ENCODE peak calls at places on chromosomes 1 and 21, in nine cellular contexts. D is uterus, B is IMR-90, O is endothelial cell of umbilical vein, H is H1, W is body of pancreas, E is stomach, V is HCT116, J is right lobe of liver. F is an unnamed sample.

GRCh38 chr21:38879912-38880577 is 74.3 kb downstream of the ETS2 start:
- DNase-seq in J (no peak), V (no peak), E (no peak), B (no peak), H (no peak), O (no peak), D (no peak), W (no peak), F (no peak)

GRCh38 chr1:230271396-230272035 is 154.6 kb downstream of the PGBD5 start:
- DNase-seq in J (no peak), D (no peak), B (no peak), W (no peak), O (no peak), V (no peak), H (no peak), E (no peak), F (peak)

GRCh38 chr21:28142692-28143091 is 850.0 kb downstream of the LTN1 start:
- DNase-seq in V (no peak), W (peak), H (no peak), D (no peak), O (peak), B (peak), J (no peak), E (no peak), F (no peak)

GRCh38 chr1:217881131-217881543 is 250.0 kb downstream of the SPATA17 start:
- DNase-seq in W (no peak), D (no peak), O (no peak), B (no peak), J (no peak), E (no peak), H (no peak), V (no peak), F (no peak)

GRCh38 chr1:95699274-95699953 is 465.4 kb downstream of the RWDD3 start:
- DNase-seq in E (no peak), B (no peak), H (no peak), V (no peak), D (no peak), O (no peak), J (no peak), W (no peak), F (no peak)

GRCh38 chr1:43952731-43953350 is 6.1 kb downstream of the IPO13 start:
- DNase-seq in V (no peak), E (no peak), O (no peak), B (no peak), W (peak), H (no peak), D (no peak), J (no peak), F (no peak)

GRCh38 chr1:11847667-11848445 is at the start of gene NPPA:
- DNase-seq in O (no peak), B (peak), V (no peak), H (no peak), D (no peak), J (no peak), W (no peak), E (no peak), F (no peak)

GRCh38 chr1:204650911-204651570 is 34.5 kb downstream of the LRRN2 start:
- DNase-seq in O (no peak), D (no peak), V (no peak), H (no peak), W (no peak), E (no peak), J (no peak), B (no peak), F (no peak)

GRCh38 chr1:241847540-241847795 is 536 bp upstream of the EXO1 start:
- DNase-seq in W (no peak), H (no peak), V (no peak), D (no peak), B (no peak), O (no peak), J (no peak), E (no peak), F (no peak)

GRCh38 chr1:31295874-31296485 is 608 bp downstream of the SNRNP40 start:
- DNase-seq in W (no peak), D (no peak), O (no peak), H (no peak), V (no peak), B (no peak), E (no peak), J (no peak), F (no peak)

GRCh38 chr1:212718499-212718898 is 18.9 kb upstream of the BATF3 start:
- DNase-seq in E (no peak), D (no peak), J (no peak), O (peak), B (peak), V (no peak), W (no peak), H (no peak), F (no peak)

GRCh38 chr1:2413495-2414296 is 1.3 kb upstream of the PEX10 start:
- DNase-seq in E (no peak), H (no peak), V (no peak), D (peak), J (no peak), B (no peak), O (no peak), W (no peak), F (peak)

GRCh38 chr1:24108334-24109165 is 3.4 kb downstream of the MYOM3 start:
- DNase-seq in W (no peak), J (no peak), H (no peak), D (no peak), V (peak), O (peak), E (no peak), B (peak), F (peak)

GRCh38 chr1:89780721-89781120 is 40.1 kb upstream of the LRRC8D start:
- DNase-seq in J (no peak), B (peak), O (peak), V (peak), W (no peak), E (no peak), H (no peak), D (no peak), F (no peak)

GRCh38 chr1:181310560-181310959 is 172.8 kb upstream of the CACNA1E start:
- DNase-seq in E (no peak), V (peak), J (no peak), W (no peak), O (no peak), D (no peak), B (no peak), H (no peak), F (no peak)

GRCh38 chr1:115807723-115808122 is 33.2 kb downstream of the NHLH2 start:
- DNase-seq in E (peak), J (no peak), O (peak), H (no peak), W (peak), V (peak), B (peak), D (no peak), F (peak)

GRCh38 chr1:145707183-145707867 is at the start of gene PDZK1:
- DNase-seq in H (no peak), W (peak), J (peak), V (no peak), B (no peak), O (no peak), D (no peak), E (no peak), F (no peak)

GRCh38 chr1:149846600-149847466 is 52.5 kb upstream of the BOLA1 start:
- DNase-seq in V (no peak), E (no peak), B (no peak), J (no peak), D (no peak), O (no peak), W (no peak), H (no peak), F (no peak)
- TF ChIP-seq POLR2A in V (no peak), E (no peak), B (no peak), J (no peak), D (no peak), O (no peak), W (no peak), H (no peak), F (no peak)

GRCh38 chr1:198253668-198254067 is 96.9 kb downstream of the NEK7 start:
- DNase-seq in J (peak), E (no peak), B (peak), D (no peak), O (peak), V (no peak), H (no peak), W (no peak), F (no peak)
- H3K4me3 ChIP-seq in J (no peak), E (no peak), B (no peak), D (no peak), O (no peak), V (no peak), H (no peak), W (no peak), F (no peak)

GRCh38 chr1:26177182-26177684 is at the start of gene CNKSR1:
- DNase-seq in O (no peak), E (peak), H (peak), B (no peak), D (no peak), V (peak), J (no peak), W (peak), F (peak)
- TF ChIP-seq POLR2A in O (no peak), E (no peak), H (no peak), B (no peak), D (no peak), V (peak), J (no peak), W (peak), F (peak)

GRCh38 chr1:15804060-15804459 is 3.4 kb downstream of the UQCRHL start:
- DNase-seq in O (no peak), J (no peak), D (no peak), H (no peak), E (no peak), W (no peak), V (no peak), B (no peak), F (no peak)

GRCh38 chr1:15803380-15803779 is 4.1 kb downstream of the UQCRHL start:
- DNase-seq in J (no peak), V (peak), B (peak), D (no peak), W (no peak), H (no peak), E (no peak), O (peak), F (no peak)

GRCh38 chr1:15807121-15807520 is 328 bp downstream of the UQCRHL start:
- DNase-seq in W (no peak), H (no peak), E (no peak), V (no peak), O (no peak), J (no peak), B (no peak), D (no peak), F (no peak)

GRCh38 chr1:15810073-15810472 is 2.6 kb upstream of the UQCRHL start:
- DNase-seq in E (no peak), D (no peak), V (no peak), J (no peak), B (no peak), O (no peak), H (no peak), W (no peak), F (no peak)

DNA sequence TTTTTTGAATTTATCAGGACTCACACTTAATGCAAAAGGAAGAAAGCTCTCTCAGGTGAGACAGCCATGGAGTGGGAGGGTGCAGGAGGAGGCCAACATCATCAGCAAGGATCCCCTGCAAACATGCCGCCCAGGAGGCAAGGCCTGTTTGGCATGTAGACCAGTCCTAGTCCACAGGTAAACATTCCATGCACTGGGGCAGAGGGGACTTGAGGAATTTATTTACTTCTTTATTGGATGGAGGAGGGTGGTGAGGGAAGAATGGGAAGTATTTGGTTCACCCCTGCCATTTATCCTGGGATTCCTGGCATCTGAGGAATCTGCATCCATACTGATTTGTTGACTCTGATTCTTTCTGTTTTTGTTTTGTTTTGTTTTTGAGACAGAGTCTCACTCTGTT is 1.5 kb upstream of the UQCRHL start:
- DNase-seq in H (no peak), O (no peak), D (no peak), V (no peak), E (no peak), J (no peak), B (no peak), W (no peak), F (no peak)
- H3K4me3 ChIP-seq in H (no peak), O (no peak), D (no peak), V (no peak), E (no peak), J (no peak), B (no peak), W (no peak), F (no peak)

DNA sequence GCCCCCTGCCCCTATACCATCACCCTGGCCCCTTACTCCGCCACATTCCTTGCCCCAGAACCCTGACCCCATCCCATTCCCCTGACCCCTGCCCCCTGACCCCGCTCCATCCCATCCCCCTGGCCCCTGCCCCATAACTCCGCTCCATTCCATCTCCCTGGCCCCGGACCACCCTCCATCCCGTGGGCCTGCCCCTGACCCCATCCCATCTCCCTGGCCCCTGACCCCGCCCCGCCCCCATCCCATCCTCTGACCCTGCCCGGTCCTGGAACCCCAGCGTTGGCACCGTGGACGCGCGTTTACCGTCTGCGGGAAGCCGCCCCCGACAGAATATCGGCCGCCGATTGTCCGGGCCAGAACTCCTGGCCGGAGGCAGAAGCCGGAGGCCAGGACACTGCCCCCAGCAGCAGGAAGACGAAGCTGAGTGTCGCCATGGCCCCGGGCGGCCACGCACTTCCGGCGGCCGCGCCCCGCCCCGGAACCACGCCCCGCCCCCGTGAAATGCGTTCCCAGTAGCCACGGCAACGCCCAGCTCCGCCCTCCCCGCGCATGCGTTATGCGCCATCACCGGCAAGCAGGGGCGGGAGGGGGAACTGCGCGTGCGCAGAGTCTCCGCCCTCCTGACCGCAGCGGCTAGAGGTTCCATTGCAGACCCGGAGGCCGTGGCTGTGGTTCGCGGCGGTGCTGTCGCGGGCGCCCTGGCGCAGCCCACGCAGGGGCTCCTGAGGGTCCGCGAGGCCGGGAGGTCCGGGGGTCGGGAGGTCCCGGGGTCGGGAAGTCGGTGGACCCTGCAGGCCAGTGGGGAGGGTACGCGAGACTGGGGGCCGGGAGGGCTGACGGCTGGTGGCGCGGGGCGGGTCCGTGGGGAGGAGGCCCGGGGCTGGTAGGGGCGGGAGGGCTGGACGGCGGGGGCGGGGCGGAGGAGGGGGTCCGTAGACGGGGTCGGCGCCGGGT is at the start of gene POFUT2:
- DNase-seq in W (peak), V (peak), O (peak), E (peak), H (peak), J (peak), D (peak), B (peak), F (peak)
- TF ChIP-seq POLR2A in W (peak), V (peak), O (peak), E (peak), H (no peak), J (peak), D (peak), B (peak), F (peak)

GRCh38 chr1:1358433-1359201 is at the start of gene MXRA8:
- DNase-seq in V (no peak), E (no peak), J (no peak), W (peak), D (peak), B (peak), O (no peak), H (no peak), F (no peak)
- H3K4me3 ChIP-seq in V (no peak), E (peak), J (peak), W (no peak), D (peak), B (peak), O (no peak), H (no peak), F (peak)

DNA sequence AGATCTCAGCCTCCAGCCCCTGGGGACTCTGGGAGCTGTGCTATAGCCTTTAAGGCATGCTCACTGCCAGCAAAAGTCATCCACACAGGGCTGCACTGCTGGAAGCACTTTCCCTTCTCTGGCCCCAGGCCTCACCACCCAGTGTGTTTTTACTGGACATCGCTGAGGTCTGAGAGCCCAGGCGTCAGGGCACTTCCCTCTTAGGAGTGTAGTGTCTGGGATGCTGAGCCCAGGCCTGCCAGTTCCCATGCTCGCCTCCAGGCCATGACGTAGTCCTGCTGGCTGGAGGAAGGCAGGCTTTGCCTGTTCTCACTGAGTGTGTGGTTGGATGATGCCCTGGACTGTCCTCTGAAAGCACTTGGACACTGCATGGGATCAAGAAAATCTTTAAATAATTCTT is 101.2 kb downstream of the GDAP2 start:
- DNase-seq in J (peak), B (peak), H (no peak), D (peak), E (no peak), O (peak), V (no peak), W (peak), F (no peak)
- TF ChIP-seq POLR2A in J (no peak), B (no peak), H (no peak), D (no peak), E (no peak), O (no peak), V (no peak), W (no peak), F (no peak)

DNA sequence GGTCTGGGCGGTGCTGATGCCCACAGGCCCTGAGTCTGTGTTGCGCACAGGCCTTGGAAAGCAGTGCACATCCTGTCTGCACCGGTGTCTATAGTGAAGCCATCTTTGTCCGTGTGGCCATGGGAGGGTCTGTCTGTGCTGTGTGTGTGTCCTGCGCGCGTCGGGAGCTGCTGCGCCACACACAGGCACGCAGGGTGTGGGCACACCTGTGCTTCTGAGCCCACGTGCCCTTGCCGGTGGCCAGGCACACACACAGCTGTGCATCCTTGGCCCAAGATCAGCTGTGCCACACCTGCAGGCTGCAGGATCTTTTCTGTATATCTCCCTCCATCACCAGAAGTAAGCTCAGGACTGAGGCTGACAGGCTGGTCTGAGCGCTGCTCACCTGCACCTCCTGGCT is 3.2 kb upstream of the SAMD11 start:
- DNase-seq in V (no peak), J (no peak), D (no peak), E (no peak), O (no peak), W (no peak), B (no peak), H (no peak), F (no peak)
- H3K4me3 ChIP-seq in V (no peak), J (no peak), D (no peak), E (peak), O (no peak), W (no peak), B (no peak), H (no peak), F (peak)

GRCh38 chr1:21314797-21315396 is 24.6 kb upstream of the ECE1 start:
- DNase-seq in D (no peak), J (no peak), W (no peak), V (no peak), E (no peak), H (no peak), B (no peak), O (no peak), F (no peak)

GRCh38 chr1:21318714-21319159 is 28.5 kb upstream of the ECE1 start:
- DNase-seq in W (peak), E (peak), O (no peak), B (peak), J (no peak), D (peak), V (no peak), H (no peak), F (peak)

GRCh38 chr1:21317690-21318043 is 27.4 kb upstream of the ECE1 start:
- DNase-seq in D (no peak), W (no peak), J (no peak), O (no peak), H (no peak), V (no peak), E (no peak), B (no peak), F (no peak)

GRCh38 chr1:21318057-21318713 is 27.9 kb upstream of the ECE1 start:
- DNase-seq in V (no peak), J (no peak), B (no peak), H (no peak), D (no peak), W (no peak), E (no peak), O (no peak), F (no peak)

DNA sequence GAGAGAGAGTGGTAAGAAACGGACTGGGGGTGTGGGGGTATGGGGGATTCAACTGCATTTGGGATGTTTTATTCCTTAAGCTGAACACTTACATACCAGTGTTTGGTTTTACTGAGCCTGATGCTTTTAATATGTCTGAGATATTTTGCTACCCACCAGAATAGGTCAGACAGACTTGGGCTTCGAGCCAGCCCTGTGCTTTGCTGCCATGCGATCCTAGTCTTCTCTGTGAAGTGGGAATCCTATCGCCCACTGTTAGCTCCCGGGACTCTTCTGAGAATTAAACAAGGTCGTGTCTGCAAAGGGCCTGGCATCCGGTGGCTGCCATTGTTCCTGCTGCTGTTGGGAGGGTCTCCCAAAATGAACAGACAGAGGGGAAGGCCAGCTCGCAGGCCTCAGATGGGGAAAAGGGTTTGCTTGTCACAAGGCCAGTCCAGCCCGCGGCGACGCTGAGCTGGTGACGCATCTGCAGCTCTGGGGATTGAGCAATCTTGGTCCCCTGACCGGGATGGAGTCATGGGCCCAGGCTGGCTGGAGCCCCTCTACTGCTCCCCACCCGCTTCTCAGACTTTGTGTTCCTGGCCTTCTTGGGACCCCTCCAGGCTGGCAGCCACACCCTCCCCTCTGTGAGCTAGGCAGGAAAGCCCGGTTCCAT is 26.9 kb upstream of the ECE1 start:
- DNase-seq in H (no peak), W (peak), J (peak), D (peak), E (peak), B (peak), O (no peak), V (no peak), F (peak)
- TF ChIP-seq POLR2A in H (no peak), W (no peak), J (no peak), D (peak), E (no peak), B (peak), O (no peak), V (no peak), F (no peak)

GRCh38 chr1:6783221-6783620 is 2.0 kb upstream of the CAMTA1 start:
- DNase-seq in J (no peak), W (no peak), V (no peak), D (no peak), B (no peak), O (no peak), H (no peak), E (no peak), F (no peak)
- H3K4me3 ChIP-seq in J (no peak), W (no peak), V (peak), D (no peak), B (no peak), O (no peak), H (no peak), E (no peak), F (no peak)